ENCODE peak calls at places on chromosomes 4 and X, in seven cellular contexts. I, Q, F, P, H, K and S are unnamed samples.

GRCh38 chr4:113958766-113959540 is 20.5 kb downstream of the ARSJ start:
- DNase-seq in F (peak), I (peak), K (no peak), P (no peak), Q (peak), H (no peak), S (no peak)

GRCh38 chr4:48342559-48342878 is 1.2 kb downstream of the SLAIN2 start:
- DNase-seq in I (no peak), P (no peak), F (no peak), Q (peak), K (no peak), H (no peak), S (no peak)

GRCh38 chrX:120468479-120468824 is 644 bp downstream of the LAMP2 start:
- DNase-seq in P (no peak), K (no peak), H (no peak), Q (no peak), I (no peak), F (no peak), S (no peak)

GRCh38 chr4:165368567-165368966 is 10.2 kb upstream of the CPE start:
- DNase-seq in H (no peak), F (peak), Q (no peak), I (no peak), K (no peak), P (no peak), S (no peak)

GRCh38 chrX:130124577-130124976 is 14.3 kb upstream of the ELF4 start:
- DNase-seq in P (no peak), H (no peak), K (no peak), Q (no peak), F (no peak), I (no peak), S (no peak)

GRCh38 chrX:104084534-104085277 is 8.7 kb upstream of the TMSB15C start:
- DNase-seq in H (no peak), P (no peak), Q (peak), I (no peak), K (no peak), F (no peak), S (no peak)

GRCh38 chr4:5460106-5460801 is 248.1 kb downstream of the EVC2 start:
- DNase-seq in Q (peak), P (no peak), K (no peak), H (peak), I (peak), F (peak), S (peak)

GRCh38 chr4:128220286-128221235 is 67.1 kb downstream of the PGRMC2 start:
- DNase-seq in K (no peak), F (peak), P (no peak), H (no peak), I (peak), Q (peak), S (peak)

GRCh38 chr4:9847971-9848764 is 66.7 kb downstream of the DRD5 start:
- DNase-seq in F (no peak), H (no peak), Q (no peak), I (no peak), P (no peak), K (no peak), S (no peak)

GRCh38 chr4:136763844-136764446 is 768.3 kb downstream of the PCDH18 start:
- DNase-seq in Q (peak), F (no peak), P (no peak), K (no peak), H (no peak), I (no peak), S (no peak)

GRCh38 chrX:3094261-3094660 is 53.0 kb downstream of the ARSF start:
- DNase-seq in Q (no peak), P (no peak), K (peak), F (no peak), I (no peak), H (no peak), S (no peak)

GRCh38 chrX:8749697-8750096 is 17.8 kb upstream of the ANOS1 start:
- DNase-seq in Q (no peak), H (no peak), I (no peak), P (no peak), F (no peak), K (no peak), S (no peak)

GRCh38 chrX:16708016-16708415 is 4.5 kb downstream of the CTPS2 start:
- DNase-seq in Q (no peak), P (no peak), H (no peak), K (no peak), F (no peak), I (no peak), S (no peak)

GRCh38 chrX:16712116-16712824 is at the start of gene CTPS2:
- DNase-seq in F (peak), K (peak), H (peak), I (no peak), Q (peak), P (peak), S (peak)

GRCh38 chrX:16711219-16712115 is 1.0 kb downstream of the CTPS2 start:
- DNase-seq in K (no peak), H (peak), P (no peak), Q (no peak), I (no peak), F (peak), S (peak)

GRCh38 chrX:16714504-16714903 is 2.0 kb upstream of the CTPS2 start:
- DNase-seq in H (no peak), Q (no peak), I (no peak), K (no peak), F (no peak), P (no peak), S (no peak)

GRCh38 chrX:16712825-16713155 is 321 bp upstream of the CTPS2 start:
- DNase-seq in P (no peak), I (no peak), F (no peak), K (no peak), H (no peak), Q (no peak), S (no peak)
- TF ChIP-seq CTCF in P (no peak), I (no peak), F (no peak), K (no peak), H (no peak), Q (no peak), S (no peak)

GRCh38 chr4:183493246-183493645 is 11.6 kb upstream of the ING2 start:
- DNase-seq in I (no peak), P (no peak), H (no peak), F (no peak), K (no peak), Q (no peak), S (no peak)

GRCh38 chr4:183499797-183500196 is 5.1 kb upstream of the ING2 start:
- DNase-seq in I (no peak), K (no peak), Q (no peak), F (no peak), H (no peak), P (no peak), S (no peak)

GRCh38 chr4:183499389-183499788 is 5.5 kb upstream of the ING2 start:
- DNase-seq in H (no peak), I (no peak), Q (no peak), K (no peak), P (no peak), F (peak), S (no peak)

GRCh38 chr4:183492791-183493221 is 12.1 kb upstream of the ING2 start:
- DNase-seq in Q (peak), I (no peak), H (no peak), P (no peak), F (no peak), K (no peak), S (no peak)

GRCh38 chr4:183495182-183495581 is 9.7 kb upstream of the ING2 start:
- DNase-seq in H (no peak), K (no peak), I (no peak), Q (no peak), P (no peak), F (no peak), S (no peak)
- TF ChIP-seq CTCF in H (no peak), K (no peak), I (no peak), Q (no peak), P (no peak), F (no peak), S (no peak)

GRCh38 chrX:54540289-54540688 is 10.3 kb downstream of the GNL3L start:
- DNase-seq in K (no peak), F (no peak), I (peak), Q (peak), H (peak), P (no peak), S (no peak)
- TF ChIP-seq CTCF in K (no peak), F (no peak), I (peak), Q (peak), H (peak), P (no peak), S (no peak)

DNA sequence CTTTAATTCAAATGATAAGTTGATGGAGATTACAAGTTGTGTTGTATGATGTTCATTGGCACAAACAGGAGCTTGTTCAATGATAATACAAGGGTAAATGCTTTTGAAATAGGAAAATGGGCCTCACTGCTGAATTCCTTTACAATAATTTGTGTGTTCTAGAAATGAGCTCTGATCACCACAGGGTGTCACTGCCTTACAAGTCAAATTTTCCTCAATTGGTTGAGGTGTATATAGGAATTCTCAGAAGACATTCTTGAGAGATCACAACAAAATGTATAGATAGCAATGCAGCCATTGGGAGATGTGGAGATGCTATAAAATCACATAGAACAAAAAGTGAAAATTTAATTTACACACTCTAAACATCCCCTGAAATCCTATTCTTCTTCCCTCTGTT is 49.6 kb downstream of the KLF8 start:
- DNase-seq in P (no peak), Q (peak), K (no peak), I (no peak), F (peak), H (no peak), S (no peak)
- TF ChIP-seq CTCF in P (no peak), Q (no peak), K (peak), I (peak), F (peak), H (peak), S (no peak)

GRCh38 chr4:139403457-139403856 is 50.5 kb upstream of the RAB33B start:
- DNase-seq in F (no peak), Q (peak), I (no peak), K (no peak), H (no peak), P (no peak), S (no peak)
- TF ChIP-seq CTCF in F (no peak), Q (no peak), I (no peak), K (peak), H (no peak), P (no peak), S (no peak)